ENCODE peak calls at places on chromosomes 1 and 21, in five cellular contexts. I is AG04449, V is choroid plexus epithelial cell, W is fibroblast of lung, Z is AG09309. G is an unnamed sample.

GRCh38 chr1:109254621-109255096 is 5.3 kb downstream of the CELSR2 start:
- DNase-seq in I (no peak), V (no peak), W (no peak), Z (no peak), G (no peak)

GRCh38 chr1:200029035-200029623 is 1.6 kb downstream of the NR5A2 start:
- DNase-seq in I (no peak), V (no peak), W (peak; percentile 45), Z (no peak), G (no peak)

GRCh38 chr1:210234254-210234747 is 1.7 kb downstream of the SERTAD4 start:
- DNase-seq in I (no peak), V (no peak), W (no peak), Z (no peak), G (no peak)

GRCh38 chr1:64476251-64476952 is 6.5 kb downstream of the CACHD1 start:
- DNase-seq in I (peak; percentile 83), V (peak; percentile 67), W (peak; percentile 94), Z (peak; percentile 50), G (peak; percentile 44)

GRCh38 chr1:87718241-87718950 is 389.7 kb downstream of the LMO4 start:
- DNase-seq in I (no peak), V (no peak), W (no peak), Z (no peak), G (no peak)

GRCh38 chr1:232471250-232471649 is 158.7 kb downstream of the SIPA1L2 start:
- DNase-seq in I (no peak), V (no peak), W (no peak), Z (no peak), G (no peak)

GRCh38 chr1:162276493-162276892 is 100.2 kb downstream of the SPATA46 start:
- DNase-seq in I (no peak), V (peak; percentile 71), W (peak; percentile 31), Z (no peak), G (peak; percentile 10)

GRCh38 chr21:45940091-45940490 is 41.5 kb upstream of the COL6A1 start:
- DNase-seq in I (no peak), V (no peak), W (no peak), Z (no peak), G (no peak)

GRCh38 chr21:39452207-39452964 is 616 bp downstream of the SH3BGR start:
- DNase-seq in I (no peak), V (peak; percentile 17), W (peak; percentile 60), Z (no peak), G (peak; percentile 43)

GRCh38 chr1:50228871-50229384 is 120.2 kb downstream of the ELAVL4 start:
- DNase-seq in I (no peak), V (no peak), W (no peak), Z (no peak), G (no peak)
- TF ChIP-seq CTCF in I (no peak), V (no peak), W (no peak), Z (no peak), G (no peak)

DNA sequence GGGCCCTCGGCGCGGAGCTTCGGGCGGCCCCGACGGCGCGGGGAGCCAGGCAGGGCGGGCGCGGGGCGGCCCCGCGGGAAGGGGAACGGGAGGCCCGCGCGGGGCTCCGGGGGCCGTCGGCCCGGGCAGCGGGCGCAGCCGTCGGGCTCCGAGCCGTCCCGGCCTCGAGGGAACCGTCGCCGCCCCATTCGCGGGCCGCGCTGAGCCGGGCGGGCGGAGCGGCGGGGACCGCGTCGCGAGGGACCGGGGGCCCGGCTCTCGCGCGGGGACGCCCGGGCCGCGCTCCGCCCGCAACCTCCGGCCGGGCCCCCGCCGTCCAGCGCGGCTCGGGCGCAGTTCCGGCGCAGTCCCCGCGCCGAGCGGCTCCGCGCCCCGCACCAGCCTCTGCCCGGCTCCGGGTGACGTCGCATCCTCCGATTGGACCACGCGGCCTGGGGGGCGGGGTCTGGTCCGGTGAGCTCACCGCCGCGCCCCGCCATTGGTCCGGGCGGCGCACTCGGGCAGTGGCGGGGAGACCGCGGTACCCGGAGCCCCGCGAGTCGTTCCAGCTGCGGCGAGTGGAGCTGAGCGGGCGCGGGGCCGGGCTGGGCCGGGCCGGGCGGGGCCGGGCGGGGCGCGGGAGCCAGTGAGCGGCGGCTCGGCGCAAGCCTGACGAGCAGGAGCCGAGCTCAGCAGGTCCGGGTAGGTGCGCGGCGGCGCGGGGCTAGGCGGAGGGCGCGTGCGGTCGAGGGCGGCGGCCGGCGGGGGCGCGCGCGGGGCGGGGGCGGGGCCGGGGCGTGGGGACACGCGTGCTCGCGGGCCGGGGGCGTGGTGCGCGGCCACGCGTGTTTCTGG is 66.7 kb upstream of the VAMP3 start:
- DNase-seq in I (peak; percentile 5), V (peak; percentile 88), W (peak; percentile 85), Z (peak; percentile 11), G (peak; percentile 44)
- TF ChIP-seq CTCF in I (no peak), V (no peak), W (no peak), Z (no peak), G (no peak)

GRCh38 chr1:237590381-237590780 is 300.3 kb downstream of the ZP4 start:
- DNase-seq in I (no peak), V (no peak), W (no peak), Z (no peak), G (no peak)

GRCh38 chr1:237591353-237591752 is 299.4 kb downstream of the ZP4 start:
- DNase-seq in I (no peak), V (no peak), W (no peak), Z (no peak), G (no peak)
- TF ChIP-seq CTCF in I (no peak), V (no peak), W (no peak), Z (no peak), G (no peak)

GRCh38 chr1:112712701-112713128 is 2.4 kb downstream of the PPM1J start:
- DNase-seq in I (no peak), V (no peak), W (no peak), Z (no peak), G (no peak)

GRCh38 chr1:112716133-112716720 is 1.1 kb upstream of the PPM1J start:
- DNase-seq in I (peak; percentile 61), V (peak; percentile 95), W (peak; percentile 83), Z (peak; percentile 70), G (peak; percentile 79)

GRCh38 chr1:112713466-112714312 is 1.4 kb downstream of the PPM1J start:
- DNase-seq in I (no peak), V (no peak), W (no peak), Z (no peak), G (no peak)

GRCh38 chr1:112715264-112716053 is at the start of gene PPM1J:
- DNase-seq in I (no peak), V (peak; percentile 94), W (peak; percentile 84), Z (peak; percentile 20), G (peak; percentile 70)

DNA sequence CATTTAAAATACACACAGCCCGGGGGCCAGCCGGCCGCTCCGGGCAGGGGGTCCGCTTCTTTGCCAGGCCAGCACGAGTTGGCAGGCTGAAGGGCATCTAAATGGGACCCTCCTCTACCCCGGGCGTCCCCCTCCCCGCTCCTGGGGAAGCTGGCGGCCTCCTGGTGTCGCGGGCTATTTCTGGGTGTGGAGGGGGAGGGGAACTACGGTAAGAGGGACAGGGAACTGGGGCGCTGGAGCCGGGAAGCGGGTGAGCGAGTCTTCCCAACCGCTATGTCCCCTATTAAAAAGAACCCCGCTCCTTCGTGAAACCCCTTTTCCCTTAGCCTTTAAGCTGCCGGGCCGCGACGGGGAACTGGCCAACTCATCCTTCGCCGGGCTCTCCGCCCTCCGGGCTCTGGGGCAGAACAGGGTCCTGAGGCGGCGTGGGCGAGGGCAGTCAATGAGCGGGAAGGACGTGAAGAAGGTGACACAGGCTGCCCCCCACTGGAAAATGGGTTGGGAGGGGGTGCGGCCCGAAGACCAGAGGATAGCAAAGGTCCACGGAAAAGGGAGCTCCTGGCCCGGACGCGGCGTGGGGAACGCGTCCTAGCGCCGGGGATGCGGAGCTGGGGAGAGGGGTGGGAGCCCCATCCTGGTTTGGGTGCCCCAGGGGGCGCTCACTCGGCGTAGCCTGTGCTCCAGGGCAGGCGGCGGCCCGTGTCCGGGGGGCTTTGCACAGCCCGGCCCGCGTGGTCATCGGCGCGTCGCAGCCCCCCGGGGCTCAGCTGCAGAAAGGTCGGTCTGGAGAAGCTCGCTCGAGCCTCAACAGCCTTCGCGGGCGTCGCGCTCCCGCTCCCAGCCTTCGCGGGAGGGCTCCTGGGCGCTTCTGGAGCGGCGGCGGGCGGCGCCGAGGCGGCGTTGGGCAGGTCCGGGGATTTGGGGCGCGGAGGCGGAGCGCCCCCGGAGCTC is 544 bp downstream of the PPM1J start:
- DNase-seq in I (no peak), V (no peak), W (no peak), Z (no peak), G (no peak)
- TF ChIP-seq CTCF in I (peak; percentile 6), V (no peak), W (no peak), Z (no peak), G (peak; percentile 2)

GRCh38 chr1:45526135-45526644 is 4.5 kb upstream of the PRDX1 start:
- DNase-seq in I (no peak), V (no peak), W (no peak), Z (no peak), G (no peak)
- TF ChIP-seq CTCF in I (no peak), V (no peak), W (no peak), Z (no peak), G (no peak)

GRCh38 chr21:15050588-15051377 is 14.0 kb downstream of the NRIP1 start:
- DNase-seq in I (no peak), V (no peak), W (no peak), Z (no peak), G (no peak)

GRCh38 chr21:15051652-15052554 is 12.9 kb downstream of the NRIP1 start:
- DNase-seq in I (no peak), V (peak; percentile 53), W (peak; percentile 66), Z (no peak), G (no peak)

GRCh38 chr21:15054089-15054488 is 10.7 kb downstream of the NRIP1 start:
- DNase-seq in I (no peak), V (no peak), W (no peak), Z (no peak), G (no peak)

GRCh38 chr21:15054606-15055239 is 10.1 kb downstream of the NRIP1 start:
- DNase-seq in I (no peak), V (no peak), W (peak; percentile 14), Z (no peak), G (no peak)

DNA sequence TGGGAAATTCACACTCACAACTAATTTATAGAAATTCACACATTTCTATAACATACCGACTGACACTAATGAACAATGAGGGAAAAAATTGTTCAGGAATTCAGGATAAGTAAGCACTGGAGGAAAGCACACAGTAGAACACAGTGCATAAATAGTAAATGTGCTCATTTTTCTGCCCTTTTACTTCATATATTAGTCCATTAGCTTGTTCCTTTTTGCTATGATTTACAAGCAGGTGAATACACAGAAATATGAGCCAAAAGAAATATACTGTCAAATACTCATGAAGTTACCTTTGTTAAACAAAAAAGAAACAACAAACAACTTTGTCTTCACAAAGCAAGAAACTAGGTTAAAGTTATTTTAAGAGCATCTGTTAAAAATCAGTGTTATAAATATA is 11.3 kb downstream of the NRIP1 start:
- DNase-seq in I (no peak), V (no peak), W (no peak), Z (no peak), G (no peak)
- TF ChIP-seq CTCF in I (no peak), V (no peak), W (no peak), Z (no peak), G (no peak)

DNA sequence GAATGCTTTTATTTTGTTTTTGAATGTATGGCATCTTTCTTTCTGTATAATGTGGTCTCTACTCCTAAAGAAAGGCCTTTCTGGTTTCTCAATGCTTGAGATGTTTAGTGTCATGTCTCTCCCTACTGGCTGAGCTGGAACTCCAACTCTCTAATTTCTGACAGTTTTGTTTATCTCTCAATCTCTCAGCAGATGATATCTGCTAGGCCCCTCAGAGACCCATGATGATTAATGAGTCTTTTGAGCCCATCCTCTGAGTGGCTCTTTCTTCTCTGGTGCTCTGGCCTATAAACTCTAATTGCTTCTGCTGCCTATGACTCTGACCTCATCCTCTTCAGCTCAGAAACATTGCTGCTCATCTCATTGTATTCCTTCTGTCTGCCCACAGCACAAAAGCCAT is 46.6 kb downstream of the CRB1 start:
- DNase-seq in I (no peak), V (no peak), W (no peak), Z (no peak), G (no peak)
- TF ChIP-seq CTCF in I (no peak), V (no peak), W (no peak), Z (no peak), G (no peak)

GRCh38 chr1:19121192-19121591 is 88.9 kb downstream of the UBR4 start:
- DNase-seq in I (no peak), V (no peak), W (no peak), Z (no peak), G (no peak)
- TF ChIP-seq CTCF in I (no peak), V (no peak), W (no peak), Z (no peak), G (no peak)